ENCODE peak calls at places on chromosomes 16 and 17, in four cellular contexts. One of them, this sample, is unnamed.

GRCh38 chr16:49586466-49586865 is 212.9 kb downstream of the C16orf78 start:
- DNase-seq in thyroid gland: no peak
- DNase-seq in lower leg skin: no peak
- DNase-seq in body of pancreas: no peak
- DNase-seq in this sample: peak; percentile 25

GRCh38 chr17:42025191-42025579 is 5.3 kb downstream of the NKIRAS2 start:
- DNase-seq in lower leg skin: no peak
- DNase-seq in thyroid gland: no peak
- DNase-seq in body of pancreas: no peak
- DNase-seq in this sample: no peak

GRCh38 chr16:28984619-28985135 is at the start of gene LAT:
- DNase-seq in thyroid gland: no peak
- DNase-seq in body of pancreas: no peak
- DNase-seq in lower leg skin: no peak
- DNase-seq in this sample: no peak

GRCh38 chr17:16255481-16255901 is 38.5 kb downstream of the PIGL start:
- DNase-seq in lower leg skin: no peak
- DNase-seq in thyroid gland: peak; percentile 78
- DNase-seq in body of pancreas: peak; percentile 78
- DNase-seq in this sample: no peak

GRCh38 chr17:37066322-37066905 is 117.7 kb downstream of the AATF start:
- DNase-seq in body of pancreas: no peak
- DNase-seq in thyroid gland: no peak
- DNase-seq in lower leg skin: no peak
- DNase-seq in this sample: no peak

GRCh38 chr17:42288985-42289862 is 926 bp downstream of the STAT5A start:
- DNase-seq in lower leg skin: no peak
- DNase-seq in body of pancreas: peak; percentile 46
- DNase-seq in thyroid gland: peak; percentile 61
- DNase-seq in this sample: peak; percentile 76

GRCh38 chr17:19016297-19016696 is 11.7 kb upstream of the FAM83G start:
- DNase-seq in thyroid gland: no peak
- DNase-seq in body of pancreas: no peak
- DNase-seq in lower leg skin: no peak
- DNase-seq in this sample: no peak

GRCh38 chr17:7363311-7363710 is 8.4 kb downstream of the TMEM95 start:
- DNase-seq in body of pancreas: no peak
- DNase-seq in lower leg skin: no peak
- DNase-seq in thyroid gland: no peak
- DNase-seq in this sample: no peak

GRCh38 chr16:25187491-25187795 is 29.3 kb upstream of the AQP8 start:
- DNase-seq in body of pancreas: no peak
- DNase-seq in thyroid gland: no peak
- DNase-seq in lower leg skin: no peak
- DNase-seq in this sample: no peak

GRCh38 chr17:83170571-83171260 is 91.3 kb downstream of the METRNL start:
- DNase-seq in lower leg skin: no peak
- DNase-seq in body of pancreas: peak; percentile 1
- DNase-seq in thyroid gland: no peak
- DNase-seq in this sample: no peak

GRCh38 chr16:86396918-86397317 is 113.4 kb upstream of the FOXF1 start:
- DNase-seq in thyroid gland: no peak
- DNase-seq in body of pancreas: no peak
- DNase-seq in lower leg skin: no peak
- DNase-seq in this sample: no peak

GRCh38 chr17:1961187-1961586 is 63.9 kb downstream of the RTN4RL1 start:
- DNase-seq in lower leg skin: no peak
- DNase-seq in thyroid gland: no peak
- DNase-seq in body of pancreas: no peak
- DNase-seq in this sample: no peak

GRCh38 chr17:5035356-5035755 is at the start of gene SLC52A1:
- DNase-seq in lower leg skin: no peak
- DNase-seq in body of pancreas: no peak
- DNase-seq in thyroid gland: peak; percentile 29
- DNase-seq in this sample: no peak

GRCh38 chr17:19447085-19447583 is 36.1 kb downstream of the RNF112 start:
- DNase-seq in thyroid gland: peak; percentile 69
- DNase-seq in body of pancreas: peak; percentile 82
- DNase-seq in lower leg skin: peak; percentile 84
- DNase-seq in this sample: peak; percentile 83

GRCh38 chr16:48231675-48232214 is 12.4 kb upstream of the LONP2 start:
- DNase-seq in body of pancreas: no peak
- DNase-seq in lower leg skin: no peak
- DNase-seq in thyroid gland: peak; percentile 24
- DNase-seq in this sample: no peak

GRCh38 chr17:30961213-30962188 is 9.3 kb upstream of the RNF135 start:
- DNase-seq in thyroid gland: no peak
- DNase-seq in body of pancreas: no peak
- DNase-seq in lower leg skin: no peak
- DNase-seq in this sample: peak; percentile 25

GRCh38 chr17:8345951-8346665 is 6.5 kb downstream of the ODF4 start:
- DNase-seq in body of pancreas: no peak
- DNase-seq in lower leg skin: peak; percentile 40
- DNase-seq in thyroid gland: peak; percentile 22
- DNase-seq in this sample: no peak

GRCh38 chr17:65633146-65633881 is 71.9 kb upstream of the AXIN2 start:
- DNase-seq in thyroid gland: no peak
- DNase-seq in body of pancreas: no peak
- DNase-seq in lower leg skin: no peak
- DNase-seq in this sample: no peak

GRCh38 chr17:60729854-60730253 is 52.2 kb downstream of the BCAS3 start:
- DNase-seq in body of pancreas: no peak
- DNase-seq in thyroid gland: no peak
- DNase-seq in lower leg skin: no peak
- DNase-seq in this sample: no peak

GRCh38 chr16:57911711-57912110 is 59.2 kb downstream of the CNGB1 start:
- DNase-seq in body of pancreas: no peak
- DNase-seq in thyroid gland: no peak
- DNase-seq in lower leg skin: no peak
- DNase-seq in this sample: no peak

GRCh38 chr17:29569245-29569950 is 897 bp downstream of the TP53I13 start:
- DNase-seq in thyroid gland: peak; percentile 12
- DNase-seq in lower leg skin: peak; percentile 15
- DNase-seq in body of pancreas: peak; percentile 17
- DNase-seq in this sample: peak; percentile 76

GRCh38 chr16:70410736-70411135 is 28.2 kb downstream of the ST3GAL2 start:
- DNase-seq in lower leg skin: no peak
- DNase-seq in thyroid gland: peak; percentile 92
- DNase-seq in body of pancreas: no peak
- DNase-seq in this sample: no peak

GRCh38 chr16:2983706-2984136 is 3.5 kb upstream of the PKMYT1 start:
- DNase-seq in body of pancreas: peak; percentile 82
- DNase-seq in thyroid gland: peak; percentile 78
- DNase-seq in lower leg skin: peak; percentile 68
- DNase-seq in this sample: peak; percentile 90

GRCh38 chr17:75634376-75634740 is 1.1 kb downstream of the SMIM5 start:
- DNase-seq in lower leg skin: no peak
- DNase-seq in thyroid gland: no peak
- DNase-seq in body of pancreas: no peak
- DNase-seq in this sample: no peak

GRCh38 chr17:71252446-71252845 is 868.4 kb upstream of the SOX9 start:
- DNase-seq in lower leg skin: no peak
- DNase-seq in thyroid gland: no peak
- DNase-seq in body of pancreas: no peak
- DNase-seq in this sample: no peak

GRCh38 chr17:81519284-81520020 is 6.9 kb upstream of the ACTG1 start:
- DNase-seq in lower leg skin: no peak
- DNase-seq in body of pancreas: peak; percentile 82
- DNase-seq in thyroid gland: peak; percentile 89
- DNase-seq in this sample: peak; percentile 74

GRCh38 chr17:17032131-17032692 is 10.0 kb upstream of the MPRIP start:
- DNase-seq in lower leg skin: no peak
- DNase-seq in thyroid gland: peak; percentile 75
- DNase-seq in body of pancreas: peak; percentile 67
- DNase-seq in this sample: peak; percentile 67

GRCh38 chr17:65370669-65371126 is 190.8 kb downstream of the AXIN2 start:
- DNase-seq in thyroid gland: no peak
- DNase-seq in lower leg skin: no peak
- DNase-seq in body of pancreas: peak; percentile 36
- DNase-seq in this sample: no peak

GRCh38 chr17:49708515-49709161 is 874 bp upstream of the SLC35B1 start:
- DNase-seq in body of pancreas: no peak
- DNase-seq in lower leg skin: peak; percentile 36
- DNase-seq in thyroid gland: peak; percentile 18
- DNase-seq in this sample: no peak

GRCh38 chr17:2803971-2804370 is 7.7 kb downstream of the RAP1GAP2 start:
- DNase-seq in thyroid gland: no peak
- DNase-seq in lower leg skin: no peak
- DNase-seq in body of pancreas: no peak
- DNase-seq in this sample: no peak

GRCh38 chr17:42361781-42362186 is 26.5 kb downstream of the STAT3 start:
- DNase-seq in thyroid gland: no peak
- DNase-seq in body of pancreas: no peak
- DNase-seq in lower leg skin: no peak
- DNase-seq in this sample: no peak

GRCh38 chr16:19517424-19518089 is 4.3 kb downstream of the GDE1 start:
- DNase-seq in body of pancreas: no peak
- DNase-seq in lower leg skin: no peak
- DNase-seq in thyroid gland: no peak
- DNase-seq in this sample: no peak

GRCh38 chr16:52494621-52495020 is 52.3 kb downstream of the TOX3 start:
- DNase-seq in thyroid gland: no peak
- DNase-seq in lower leg skin: no peak
- DNase-seq in body of pancreas: no peak
- DNase-seq in this sample: no peak

GRCh38 chr17:17783121-17783824 is 53.5 kb downstream of the SREBF1 start:
- DNase-seq in body of pancreas: peak; percentile 79
- DNase-seq in lower leg skin: no peak
- DNase-seq in thyroid gland: peak; percentile 87
- DNase-seq in this sample: no peak

GRCh38 chr17:77571562-77571981 is 386.9 kb upstream of the TNRC6C start:
- DNase-seq in thyroid gland: no peak
- DNase-seq in body of pancreas: no peak
- DNase-seq in lower leg skin: no peak
- DNase-seq in this sample: no peak

GRCh38 chr17:42010898-42011516 is 6.2 kb downstream of the DNAJC7 start:
- DNase-seq in lower leg skin: no peak
- DNase-seq in thyroid gland: no peak
- DNase-seq in body of pancreas: peak; percentile 20
- DNase-seq in this sample: no peak

GRCh38 chr17:80842456-80843053 is 149.1 kb upstream of the CHMP6 start:
- DNase-seq in thyroid gland: no peak
- DNase-seq in body of pancreas: no peak
- DNase-seq in lower leg skin: no peak
- DNase-seq in this sample: no peak

DNA sequence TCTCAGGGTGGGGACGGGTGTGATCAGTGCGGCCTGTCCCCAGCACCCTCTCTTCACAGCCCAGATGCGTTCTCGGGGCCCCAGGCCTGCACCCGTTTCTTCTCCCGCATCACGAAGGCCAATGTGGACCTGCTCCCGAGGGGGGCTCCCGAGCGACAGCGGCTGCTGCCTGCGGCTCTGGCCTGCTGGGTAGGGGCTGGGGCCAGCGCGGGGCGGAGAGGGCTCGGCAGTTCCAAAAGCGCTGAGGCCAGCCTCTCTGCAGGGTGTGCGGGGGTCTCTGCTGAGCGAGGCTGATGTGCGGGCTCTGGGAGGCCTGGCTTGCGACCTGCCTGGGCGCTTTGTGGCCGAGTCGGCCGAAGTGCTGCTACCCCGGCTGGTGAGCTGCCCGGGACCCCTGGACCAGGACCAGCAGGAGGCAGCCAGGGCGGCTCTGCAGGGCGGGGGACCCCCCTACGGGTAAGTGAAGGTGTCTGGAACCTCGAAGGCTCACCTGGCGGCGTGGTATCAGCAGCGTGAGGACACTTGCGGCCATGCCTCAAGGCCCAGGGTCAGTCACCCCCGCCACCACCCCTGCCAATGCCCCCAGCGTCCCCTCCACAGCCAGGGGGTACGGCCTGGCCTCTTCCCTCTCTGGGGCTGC is 4.4 kb downstream of the MSLN start:
- DNase-seq in thyroid gland: no peak
- DNase-seq in body of pancreas: no peak
- DNase-seq in lower leg skin: no peak
- DNase-seq in this sample: no peak
- TF ChIP-seq POLR2A in thyroid gland: no peak
- TF ChIP-seq POLR2A in body of pancreas: no peak
- TF ChIP-seq POLR2A in lower leg skin: no peak
- TF ChIP-seq POLR2A in this sample: no peak

GRCh38 chr16:65745-66144 is 6.7 kb downstream of the RHBDF1 start:
- DNase-seq in body of pancreas: peak; percentile 87
- DNase-seq in thyroid gland: peak; percentile 84
- DNase-seq in lower leg skin: peak; percentile 84
- DNase-seq in this sample: peak; percentile 95
- TF ChIP-seq POLR2A in body of pancreas: no peak
- TF ChIP-seq POLR2A in thyroid gland: no peak
- TF ChIP-seq POLR2A in lower leg skin: no peak
- TF ChIP-seq POLR2A in this sample: no peak

GRCh38 chr17:13346081-13346533 is 255.6 kb downstream of the HS3ST3A1 start:
- DNase-seq in body of pancreas: no peak
- DNase-seq in thyroid gland: no peak
- DNase-seq in lower leg skin: no peak
- DNase-seq in this sample: no peak
- TF ChIP-seq POLR2A in body of pancreas: no peak
- TF ChIP-seq POLR2A in thyroid gland: no peak
- TF ChIP-seq POLR2A in lower leg skin: no peak
- TF ChIP-seq POLR2A in this sample: no peak

GRCh38 chr16:67241008-67241900 is 6.0 kb downstream of the FHOD1 start:
- DNase-seq in lower leg skin: no peak
- DNase-seq in body of pancreas: peak; percentile 60
- DNase-seq in thyroid gland: peak; percentile 91
- DNase-seq in this sample: no peak
- TF ChIP-seq POLR2A in lower leg skin: no peak
- TF ChIP-seq POLR2A in body of pancreas: no peak
- TF ChIP-seq POLR2A in thyroid gland: no peak
- TF ChIP-seq POLR2A in this sample: no peak

This sample was measured in suprapubic skin.